ENCODE peak calls at places on chromosomes 11 and 22, in five cellular contexts. One of them, this sample, is unnamed.
A peak's percentile ranks its signal among the peaks of the same experiment; 100 is the strongest.

GRCh38 chr11:79503028-79503427 is 62.2 kb upstream of the TENM4 start:
- DNase-seq in heart right ventricle: peak; percentile 54
- DNase-seq in CD4-positive, CD25-positive, alpha-beta regulatory T cell: no peak
- DNase-seq in NT2/D1: no peak
- DNase-seq in fibroblast of lung: peak; percentile 66
- DNase-seq in this sample: no peak

GRCh38 chr11:69650081-69650831 is 9.3 kb downstream of the CCND1 start:
- DNase-seq in heart right ventricle: no peak
- DNase-seq in CD4-positive, CD25-positive, alpha-beta regulatory T cell: no peak
- DNase-seq in NT2/D1: no peak
- DNase-seq in fibroblast of lung: no peak
- DNase-seq in this sample: no peak

GRCh38 chr11:124946735-124947141 is 7.3 kb upstream of the CCDC15 start:
- DNase-seq in heart right ventricle: no peak
- DNase-seq in CD4-positive, CD25-positive, alpha-beta regulatory T cell: no peak
- DNase-seq in NT2/D1: no peak
- DNase-seq in fibroblast of lung: peak; percentile 18
- DNase-seq in this sample: no peak

GRCh38 chr11:2911088-2912037 is 17.9 kb downstream of the PHLDA2 start:
- DNase-seq in heart right ventricle: no peak
- DNase-seq in CD4-positive, CD25-positive, alpha-beta regulatory T cell: no peak
- DNase-seq in NT2/D1: no peak
- DNase-seq in fibroblast of lung: no peak
- DNase-seq in this sample: no peak

GRCh38 chr11:14819596-14819995 is 72.4 kb downstream of the CYP2R1 start:
- DNase-seq in heart right ventricle: no peak
- DNase-seq in CD4-positive, CD25-positive, alpha-beta regulatory T cell: no peak
- DNase-seq in NT2/D1: no peak
- DNase-seq in fibroblast of lung: no peak
- DNase-seq in this sample: no peak

GRCh38 chr11:95699631-95700470 is 89.7 kb downstream of the FAM76B start:
- DNase-seq in heart right ventricle: no peak
- DNase-seq in CD4-positive, CD25-positive, alpha-beta regulatory T cell: no peak
- DNase-seq in NT2/D1: no peak
- DNase-seq in fibroblast of lung: peak; percentile 65
- DNase-seq in this sample: no peak

GRCh38 chr22:36746571-36746970 is 29.3 kb downstream of the IFT27 start:
- DNase-seq in heart right ventricle: no peak
- DNase-seq in CD4-positive, CD25-positive, alpha-beta regulatory T cell: no peak
- DNase-seq in NT2/D1: no peak
- DNase-seq in fibroblast of lung: no peak
- DNase-seq in this sample: no peak

GRCh38 chr11:101863361-101863760 is 51.4 kb upstream of the CEP126 start:
- DNase-seq in heart right ventricle: no peak
- DNase-seq in CD4-positive, CD25-positive, alpha-beta regulatory T cell: no peak
- DNase-seq in NT2/D1: no peak
- DNase-seq in fibroblast of lung: peak; percentile 93
- DNase-seq in this sample: no peak

GRCh38 chr11:46649180-46649738 is 31.9 kb downstream of the ATG13 start:
- DNase-seq in heart right ventricle: peak; percentile 84
- DNase-seq in CD4-positive, CD25-positive, alpha-beta regulatory T cell: no peak
- DNase-seq in NT2/D1: peak; percentile 43
- DNase-seq in fibroblast of lung: peak; percentile 96
- DNase-seq in this sample: peak; percentile 88

GRCh38 chr11:116461789-116462188 is 311.0 kb downstream of the BUD13 start:
- DNase-seq in heart right ventricle: no peak
- DNase-seq in CD4-positive, CD25-positive, alpha-beta regulatory T cell: no peak
- DNase-seq in NT2/D1: no peak
- DNase-seq in fibroblast of lung: no peak
- DNase-seq in this sample: no peak

GRCh38 chr11:26134053-26134452 is 197.9 kb upstream of the ANO3 start:
- DNase-seq in heart right ventricle: no peak
- DNase-seq in CD4-positive, CD25-positive, alpha-beta regulatory T cell: no peak
- DNase-seq in NT2/D1: no peak
- DNase-seq in fibroblast of lung: no peak
- DNase-seq in this sample: no peak

GRCh38 chr11:63505857-63506528 is at the start of gene LGALS12:
- DNase-seq in heart right ventricle: no peak
- DNase-seq in CD4-positive, CD25-positive, alpha-beta regulatory T cell: no peak
- DNase-seq in NT2/D1: no peak
- DNase-seq in fibroblast of lung: peak; percentile 48
- DNase-seq in this sample: no peak

GRCh38 chr22:35606916-35607315 is 10.2 kb downstream of the MB start:
- DNase-seq in heart right ventricle: no peak
- DNase-seq in CD4-positive, CD25-positive, alpha-beta regulatory T cell: no peak
- DNase-seq in NT2/D1: no peak
- DNase-seq in fibroblast of lung: no peak
- DNase-seq in this sample: no peak
- H3K36me3 ChIP-seq in heart right ventricle: no peaks in the 10 kb centered on the region
- H3K36me3 ChIP-seq in CD4-positive, CD25-positive, alpha-beta regulatory T cell: no peaks in the 10 kb centered on the region
- H3K36me3 ChIP-seq in NT2/D1: no peaks in the 10 kb centered on the region
- H3K36me3 ChIP-seq in fibroblast of lung: no peaks in the 10 kb centered on the region
- H3K36me3 ChIP-seq in this sample: peaks cover 50% of the 10 kb centered on the region

DNA sequence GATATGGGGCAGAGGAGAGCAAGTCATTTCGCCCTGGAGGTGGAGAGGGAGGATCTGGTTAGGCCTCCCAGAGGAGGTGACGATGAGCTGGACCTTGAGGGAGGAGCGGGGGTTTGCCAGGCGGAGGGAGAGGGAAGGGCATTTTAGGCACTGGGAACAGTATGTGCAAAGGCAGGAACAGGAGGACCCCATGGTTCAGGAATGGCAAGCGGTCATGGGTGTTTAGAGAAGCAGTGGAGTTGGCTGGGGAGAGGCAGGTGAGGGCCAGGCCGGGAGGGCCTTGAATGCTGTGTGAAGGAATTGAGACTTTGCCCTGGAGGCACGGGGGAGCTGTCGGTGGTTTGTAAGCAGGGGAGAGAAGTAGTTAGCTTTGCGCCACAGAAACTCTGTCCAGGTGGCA is 10.3 kb downstream of the PRDM11 start:
- DNase-seq in heart right ventricle: no peak
- DNase-seq in CD4-positive, CD25-positive, alpha-beta regulatory T cell: no peak
- DNase-seq in NT2/D1: no peak
- DNase-seq in fibroblast of lung: no peak
- DNase-seq in this sample: no peak
- H3K27me3 ChIP-seq in heart right ventricle: no peaks in the 10 kb centered on the region
- H3K27me3 ChIP-seq in CD4-positive, CD25-positive, alpha-beta regulatory T cell: no peaks in the 10 kb centered on the region
- H3K27me3 ChIP-seq in NT2/D1: no peaks in the 10 kb centered on the region
- H3K27me3 ChIP-seq in fibroblast of lung: peaks cover 6% of the 10 kb centered on the region
- H3K27me3 ChIP-seq in this sample: no peaks in the 10 kb centered on the region

DNA sequence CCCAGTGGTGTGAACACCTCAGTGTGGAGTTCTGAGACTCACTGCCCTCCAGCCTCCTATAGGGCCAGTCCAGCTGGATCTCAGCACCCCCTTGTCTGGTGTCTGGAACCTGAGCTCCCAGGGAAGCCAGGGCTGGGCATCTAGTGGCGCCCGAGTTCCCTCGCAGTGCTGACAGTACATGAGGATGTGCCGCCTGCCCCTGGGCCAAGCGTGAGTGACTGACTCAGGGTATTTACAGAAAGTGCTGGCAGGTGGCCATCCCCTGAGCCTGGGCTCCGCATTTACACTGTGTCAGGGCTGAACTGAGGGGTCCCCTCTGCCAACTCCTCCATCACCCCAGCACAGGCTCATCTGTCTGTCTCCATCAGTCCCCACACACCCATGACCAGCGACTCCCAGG is 185.3 kb downstream of the BRD1 start:
- DNase-seq in heart right ventricle: no peak
- DNase-seq in CD4-positive, CD25-positive, alpha-beta regulatory T cell: no peak
- DNase-seq in NT2/D1: no peak
- DNase-seq in fibroblast of lung: no peak
- DNase-seq in this sample: no peak
- H3K9me3 ChIP-seq in heart right ventricle: no peaks in the 10 kb centered on the region
- H3K9me3 ChIP-seq in CD4-positive, CD25-positive, alpha-beta regulatory T cell: no peaks in the 10 kb centered on the region
- H3K9me3 ChIP-seq in NT2/D1: no peaks in the 10 kb centered on the region
- H3K9me3 ChIP-seq in fibroblast of lung: no peaks in the 10 kb centered on the region
- H3K9me3 ChIP-seq in this sample: no peaks in the 10 kb centered on the region

DNA sequence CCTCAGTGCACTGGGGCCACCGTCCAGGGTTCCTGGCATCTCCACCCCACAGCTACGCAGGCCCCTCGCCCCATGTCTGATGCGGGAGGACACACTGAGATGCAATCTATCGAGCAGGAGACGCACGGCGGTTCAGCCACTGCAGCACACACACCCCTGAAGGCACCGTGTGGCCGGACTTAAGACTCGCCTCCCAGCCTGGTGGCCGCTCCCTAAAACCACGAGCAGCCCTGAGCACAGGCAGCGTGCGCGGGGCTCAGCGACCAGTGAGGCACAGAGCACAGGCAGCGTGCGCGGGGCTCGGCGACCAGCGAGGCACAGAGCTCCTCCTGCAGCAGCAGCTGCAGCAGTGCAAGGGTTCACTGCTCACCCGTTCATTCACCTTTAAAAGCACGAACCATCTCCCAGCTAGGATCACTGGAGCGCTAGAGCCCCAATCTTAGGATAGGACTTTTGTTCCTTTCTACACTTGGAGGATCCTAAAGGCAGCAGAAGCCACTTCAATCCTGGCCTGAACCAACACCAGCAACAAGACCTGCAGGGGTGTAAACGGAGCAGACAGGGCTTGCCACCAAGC is 31.4 kb downstream of the TOLLIP start:
- DNase-seq in heart right ventricle: no peak
- DNase-seq in CD4-positive, CD25-positive, alpha-beta regulatory T cell: no peak
- DNase-seq in NT2/D1: no peak
- DNase-seq in fibroblast of lung: no peak
- DNase-seq in this sample: no peak
- H3K36me3 ChIP-seq in heart right ventricle: no peaks in the 10 kb centered on the region
- H3K36me3 ChIP-seq in CD4-positive, CD25-positive, alpha-beta regulatory T cell: peaks cover 30% of the 10 kb centered on the region
- H3K36me3 ChIP-seq in NT2/D1: peaks cover 76% of the 10 kb centered on the region
- H3K36me3 ChIP-seq in fibroblast of lung: peaks cover 18% of the 10 kb centered on the region
- H3K36me3 ChIP-seq in this sample: peaks cover 57% of the 10 kb centered on the region

GRCh38 chr22:50040717-50041116 is 17.4 kb downstream of the TTLL8 start:
- DNase-seq in heart right ventricle: no peak
- DNase-seq in CD4-positive, CD25-positive, alpha-beta regulatory T cell: no peak
- DNase-seq in NT2/D1: no peak
- DNase-seq in fibroblast of lung: no peak
- DNase-seq in this sample: no peak
- H3K27me3 ChIP-seq in heart right ventricle: peaks cover 2% of the 10 kb centered on the region
- H3K27me3 ChIP-seq in CD4-positive, CD25-positive, alpha-beta regulatory T cell: no peaks in the 10 kb centered on the region
- H3K27me3 ChIP-seq in NT2/D1: no peaks in the 10 kb centered on the region
- H3K27me3 ChIP-seq in fibroblast of lung: peaks cover 4% of the 10 kb centered on the region
- H3K27me3 ChIP-seq in this sample: no peaks in the 10 kb centered on the region

DNA sequence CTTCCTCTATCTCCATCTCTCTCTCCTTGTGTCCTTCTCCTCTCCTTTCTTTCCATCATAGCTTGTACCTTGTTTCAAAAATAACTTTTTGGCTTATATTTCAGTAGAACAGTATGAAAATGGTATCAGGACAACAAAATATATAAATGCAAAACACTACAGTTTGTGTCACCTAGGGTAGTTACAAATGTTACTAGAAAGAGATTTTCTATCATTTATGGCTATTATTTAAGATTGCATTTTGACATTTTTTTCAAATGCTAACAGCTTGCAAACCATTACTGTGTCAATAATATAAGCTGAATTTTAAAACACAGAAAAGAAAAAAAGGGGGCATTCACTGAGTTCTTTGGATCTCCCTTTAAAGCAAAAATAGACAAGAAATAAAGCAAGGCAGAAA is 392.3 kb upstream of the LRRC4C start:
- DNase-seq in heart right ventricle: no peak
- DNase-seq in CD4-positive, CD25-positive, alpha-beta regulatory T cell: no peak
- DNase-seq in NT2/D1: no peak
- DNase-seq in fibroblast of lung: no peak
- DNase-seq in this sample: no peak
- H3K9me3 ChIP-seq in heart right ventricle: no peaks in the 10 kb centered on the region
- H3K9me3 ChIP-seq in CD4-positive, CD25-positive, alpha-beta regulatory T cell: peaks cover 14% of the 10 kb centered on the region
- H3K9me3 ChIP-seq in NT2/D1: no peaks in the 10 kb centered on the region
- H3K9me3 ChIP-seq in fibroblast of lung: no peaks in the 10 kb centered on the region
- H3K9me3 ChIP-seq in this sample: no peaks in the 10 kb centered on the region

DNA sequence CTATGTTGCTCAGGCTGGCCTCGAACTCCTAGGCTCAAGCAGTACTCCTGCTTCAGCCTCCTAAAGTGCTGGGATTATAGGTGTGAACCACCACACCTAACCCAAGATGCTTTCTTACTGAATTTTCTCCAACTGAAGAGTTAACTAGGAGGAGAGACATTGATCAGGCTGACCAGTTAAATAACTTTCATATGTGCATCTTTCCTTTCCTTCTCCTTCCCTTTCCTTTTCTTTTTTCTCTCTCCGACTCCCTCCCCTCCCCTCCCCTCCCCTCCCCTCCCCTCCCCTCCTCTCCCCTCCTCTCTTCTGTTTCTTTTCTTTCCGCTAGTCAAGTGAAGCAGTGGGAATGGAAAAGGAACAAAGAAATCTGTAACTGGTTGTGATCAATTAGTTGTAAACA is 26.7 kb downstream of the XRCC6 start:
- DNase-seq in heart right ventricle: no peak
- DNase-seq in CD4-positive, CD25-positive, alpha-beta regulatory T cell: no peak
- DNase-seq in NT2/D1: no peak
- DNase-seq in fibroblast of lung: no peak
- DNase-seq in this sample: no peak
- H3K36me3 ChIP-seq in heart right ventricle: peaks cover 6% of the 10 kb centered on the region
- H3K36me3 ChIP-seq in CD4-positive, CD25-positive, alpha-beta regulatory T cell: peaks cover 78% of the 10 kb centered on the region
- H3K36me3 ChIP-seq in NT2/D1: peaks cover 77% of the 10 kb centered on the region
- H3K36me3 ChIP-seq in fibroblast of lung: peaks cover 18% of the 10 kb centered on the region
- H3K36me3 ChIP-seq in this sample: peaks cover 65% of the 10 kb centered on the region

DNA sequence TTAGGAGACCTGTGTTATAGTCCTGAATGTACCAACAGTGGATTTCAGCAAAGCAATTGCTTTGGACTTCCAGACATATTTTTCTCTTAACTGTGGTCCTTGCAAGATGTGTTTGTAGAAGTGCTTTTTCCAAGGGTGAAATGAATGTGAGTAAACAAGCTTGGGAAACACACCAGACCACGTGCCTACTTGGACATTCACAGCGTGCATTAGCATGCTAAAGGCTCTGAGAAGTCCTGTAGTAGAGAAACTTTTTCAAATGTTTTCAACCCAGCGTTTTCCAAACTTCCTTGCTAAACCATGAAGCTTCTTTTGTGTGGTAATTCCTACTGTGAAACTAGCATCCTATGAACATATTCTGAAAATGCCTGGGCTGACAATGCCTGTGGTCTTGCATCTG is 91.2 kb upstream of the DBX1 start:
- DNase-seq in heart right ventricle: no peak
- DNase-seq in CD4-positive, CD25-positive, alpha-beta regulatory T cell: no peak
- DNase-seq in NT2/D1: no peak
- DNase-seq in fibroblast of lung: no peak
- DNase-seq in this sample: no peak
- H3K27me3 ChIP-seq in heart right ventricle: peaks cover 7% of the 10 kb centered on the region
- H3K27me3 ChIP-seq in CD4-positive, CD25-positive, alpha-beta regulatory T cell: peaks cover 6% of the 10 kb centered on the region
- H3K27me3 ChIP-seq in NT2/D1: no peaks in the 10 kb centered on the region
- H3K27me3 ChIP-seq in fibroblast of lung: peaks cover 9% of the 10 kb centered on the region
- H3K27me3 ChIP-seq in this sample: no peaks in the 10 kb centered on the region

This sample was measured in right atrium auricular region.